ENCODE peak calls at places on chromosomes 7 and 10, in eight cellular contexts. One of them, this sample, is unnamed.
A peak's percentile ranks its signal among the peaks of the same experiment; 100 is the strongest.

GRCh38 chr7:42274052-42274451 is 37.0 kb upstream of the GLI3 start:
- DNase-seq in brain microvascular endothelial cell: peak; percentile 36
- DNase-seq in OCI-M1: no peak
- DNase-seq in mesenteric fat pad: no peak
- DNase-seq in right cardiac atrium: no peak
- DNase-seq in right atrium auricular region: no peak
- DNase-seq in transverse colon: no peak
- DNase-seq in GM04504: no peak
- DNase-seq in this sample: no peak

GRCh38 chr10:71746344-71747037 is 26.8 kb downstream of the VSIR start:
- DNase-seq in brain microvascular endothelial cell: no peak
- DNase-seq in OCI-M1: peak; percentile 98
- DNase-seq in mesenteric fat pad: no peak
- DNase-seq in right cardiac atrium: peak; percentile 72
- DNase-seq in right atrium auricular region: no peak
- DNase-seq in transverse colon: peak; percentile 57
- DNase-seq in GM04504: no peak
- DNase-seq in this sample: peak; percentile 71

GRCh38 chr7:137337902-137338301 is 5.6 kb downstream of the PTN start:
- DNase-seq in brain microvascular endothelial cell: no peak
- DNase-seq in OCI-M1: peak; percentile 7
- DNase-seq in mesenteric fat pad: no peak
- DNase-seq in right cardiac atrium: no peak
- DNase-seq in right atrium auricular region: no peak
- DNase-seq in transverse colon: no peak
- DNase-seq in GM04504: no peak
- DNase-seq in this sample: no peak

GRCh38 chr7:151439855-151440798 is at the start of gene CRYGN:
- DNase-seq in brain microvascular endothelial cell: no peak
- DNase-seq in OCI-M1: no peak
- DNase-seq in mesenteric fat pad: no peak
- DNase-seq in right cardiac atrium: no peak
- DNase-seq in right atrium auricular region: no peak
- DNase-seq in transverse colon: no peak
- DNase-seq in GM04504: no peak
- DNase-seq in this sample: no peak

GRCh38 chr7:134963031-134963430 is 23.3 kb upstream of the AGBL3 start:
- DNase-seq in brain microvascular endothelial cell: no peak
- DNase-seq in OCI-M1: no peak
- DNase-seq in mesenteric fat pad: no peak
- DNase-seq in right cardiac atrium: no peak
- DNase-seq in right atrium auricular region: no peak
- DNase-seq in transverse colon: no peak
- DNase-seq in GM04504: no peak
- DNase-seq in this sample: no peak

GRCh38 chr10:76086571-76087260 is 655.3 kb downstream of the LRMDA start:
- DNase-seq in brain microvascular endothelial cell: peak; percentile 65
- DNase-seq in OCI-M1: peak; percentile 43
- DNase-seq in mesenteric fat pad: no peak
- DNase-seq in right cardiac atrium: no peak
- DNase-seq in right atrium auricular region: no peak
- DNase-seq in transverse colon: peak; percentile 76
- DNase-seq in GM04504: peak; percentile 17
- DNase-seq in this sample: no peak

GRCh38 chr10:72612203-72612826 is 13.6 kb downstream of the MICU1 start:
- DNase-seq in brain microvascular endothelial cell: no peak
- DNase-seq in OCI-M1: no peak
- DNase-seq in mesenteric fat pad: no peak
- DNase-seq in right cardiac atrium: no peak
- DNase-seq in right atrium auricular region: no peak
- DNase-seq in transverse colon: no peak
- DNase-seq in GM04504: no peak
- DNase-seq in this sample: no peak

GRCh38 chr7:133529861-133530260 is 277.0 kb downstream of the EXOC4 start:
- DNase-seq in brain microvascular endothelial cell: no peak
- DNase-seq in OCI-M1: no peak
- DNase-seq in mesenteric fat pad: no peak
- DNase-seq in right cardiac atrium: no peak
- DNase-seq in right atrium auricular region: no peak
- DNase-seq in transverse colon: no peak
- DNase-seq in GM04504: no peak
- DNase-seq in this sample: no peak

GRCh38 chr7:117479480-117480224 is at the start of gene CFTR:
- DNase-seq in brain microvascular endothelial cell: no peak
- DNase-seq in OCI-M1: no peak
- DNase-seq in mesenteric fat pad: peak; percentile 84
- DNase-seq in right cardiac atrium: peak; percentile 20
- DNase-seq in right atrium auricular region: no peak
- DNase-seq in transverse colon: peak; percentile 62
- DNase-seq in GM04504: no peak
- DNase-seq in this sample: peak; percentile 74

GRCh38 chr10:122348512-122348911 is 26.0 kb upstream of the PLEKHA1 start:
- DNase-seq in brain microvascular endothelial cell: no peak
- DNase-seq in OCI-M1: no peak
- DNase-seq in mesenteric fat pad: no peak
- DNase-seq in right cardiac atrium: no peak
- DNase-seq in right atrium auricular region: no peak
- DNase-seq in transverse colon: no peak
- DNase-seq in GM04504: no peak
- DNase-seq in this sample: no peak

GRCh38 chr10:12793106-12793505 is 208.4 kb downstream of the CCDC3 start:
- DNase-seq in brain microvascular endothelial cell: no peak
- DNase-seq in OCI-M1: no peak
- DNase-seq in mesenteric fat pad: no peak
- DNase-seq in right cardiac atrium: no peak
- DNase-seq in right atrium auricular region: no peak
- DNase-seq in transverse colon: no peak
- DNase-seq in GM04504: no peak
- DNase-seq in this sample: no peak

GRCh38 chr10:80603516-80603915 is 65.8 kb downstream of the SH2D4B start:
- DNase-seq in brain microvascular endothelial cell: no peak
- DNase-seq in OCI-M1: no peak
- DNase-seq in mesenteric fat pad: peak; percentile 89
- DNase-seq in right cardiac atrium: no peak
- DNase-seq in right atrium auricular region: peak; percentile 52
- DNase-seq in transverse colon: no peak
- DNase-seq in GM04504: no peak
- DNase-seq in this sample: no peak

GRCh38 chr10:81026597-81026996 is 488.9 kb downstream of the SH2D4B start:
- DNase-seq in brain microvascular endothelial cell: peak; percentile 39
- DNase-seq in OCI-M1: no peak
- DNase-seq in mesenteric fat pad: no peak
- DNase-seq in right cardiac atrium: no peak
- DNase-seq in right atrium auricular region: no peak
- DNase-seq in transverse colon: no peak
- DNase-seq in GM04504: no peak
- DNase-seq in this sample: no peak

GRCh38 chr7:158568974-158569857 is 18.4 kb downstream of the PTPRN2 start:
- DNase-seq in brain microvascular endothelial cell: no peak
- DNase-seq in OCI-M1: no peak
- DNase-seq in mesenteric fat pad: no peak
- DNase-seq in right cardiac atrium: no peak
- DNase-seq in right atrium auricular region: no peak
- DNase-seq in transverse colon: no peak
- DNase-seq in GM04504: no peak
- DNase-seq in this sample: no peak

GRCh38 chr7:100119701-100120517 is 475 bp downstream of the CNPY4 start:
- DNase-seq in brain microvascular endothelial cell: peak; percentile 55
- DNase-seq in OCI-M1: peak; percentile 90
- DNase-seq in mesenteric fat pad: no peak
- DNase-seq in right cardiac atrium: peak; percentile 63
- DNase-seq in right atrium auricular region: peak; percentile 80
- DNase-seq in transverse colon: peak; percentile 68
- DNase-seq in GM04504: peak; percentile 47
- DNase-seq in this sample: peak; percentile 56

GRCh38 chr7:130938661-130939060 is 204.7 kb upstream of the KLF14 start:
- DNase-seq in brain microvascular endothelial cell: no peak
- DNase-seq in OCI-M1: no peak
- DNase-seq in mesenteric fat pad: no peak
- DNase-seq in right cardiac atrium: no peak
- DNase-seq in right atrium auricular region: no peak
- DNase-seq in transverse colon: no peak
- DNase-seq in GM04504: no peak
- DNase-seq in this sample: no peak

GRCh38 chr7:69599211-69599878 is 1.1 kb downstream of the AUTS2 start:
- DNase-seq in brain microvascular endothelial cell: no peak
- DNase-seq in OCI-M1: no peak
- DNase-seq in mesenteric fat pad: no peak
- DNase-seq in right cardiac atrium: peak; percentile 20
- DNase-seq in right atrium auricular region: no peak
- DNase-seq in transverse colon: no peak
- DNase-seq in GM04504: no peak
- DNase-seq in this sample: no peak

GRCh38 chr10:58662314-58662713 is 149.6 kb downstream of the BICC1 start:
- DNase-seq in brain microvascular endothelial cell: peak; percentile 91
- DNase-seq in OCI-M1: no peak
- DNase-seq in mesenteric fat pad: no peak
- DNase-seq in right cardiac atrium: no peak
- DNase-seq in right atrium auricular region: no peak
- DNase-seq in transverse colon: no peak
- DNase-seq in GM04504: peak; percentile 77
- DNase-seq in this sample: no peak

GRCh38 chr7:108653526-108653925 is 83.9 kb downstream of the DNAJB9 start:
- DNase-seq in brain microvascular endothelial cell: no peak
- DNase-seq in OCI-M1: no peak
- DNase-seq in mesenteric fat pad: no peak
- DNase-seq in right cardiac atrium: no peak
- DNase-seq in right atrium auricular region: no peak
- DNase-seq in transverse colon: no peak
- DNase-seq in GM04504: no peak
- DNase-seq in this sample: no peak

GRCh38 chr7:129721139-129721538 is 109.6 kb downstream of the NRF1 start:
- DNase-seq in brain microvascular endothelial cell: no peak
- DNase-seq in OCI-M1: peak; percentile 26
- DNase-seq in mesenteric fat pad: no peak
- DNase-seq in right cardiac atrium: no peak
- DNase-seq in right atrium auricular region: no peak
- DNase-seq in transverse colon: no peak
- DNase-seq in GM04504: no peak
- DNase-seq in this sample: no peak

GRCh38 chr7:100372256-100372655 is 1.0 kb upstream of the PILRA start:
- DNase-seq in brain microvascular endothelial cell: peak; percentile 12
- DNase-seq in OCI-M1: peak; percentile 46
- DNase-seq in mesenteric fat pad: peak; percentile 64
- DNase-seq in right cardiac atrium: no peak
- DNase-seq in right atrium auricular region: peak; percentile 65
- DNase-seq in transverse colon: no peak
- DNase-seq in GM04504: peak; percentile 19
- DNase-seq in this sample: peak; percentile 67

GRCh38 chr7:12771378-12771877 is 84.0 kb downstream of the ARL4A start:
- DNase-seq in brain microvascular endothelial cell: no peak
- DNase-seq in OCI-M1: no peak
- DNase-seq in mesenteric fat pad: no peak
- DNase-seq in right cardiac atrium: peak; percentile 52
- DNase-seq in right atrium auricular region: no peak
- DNase-seq in transverse colon: peak; percentile 54
- DNase-seq in GM04504: peak; percentile 50
- DNase-seq in this sample: no peak

This sample was measured in lower lobe of right lung.